ENCODE peak calls at places on chromosomes 11 and 22, in seven cellular contexts. Z, R, C, P, T, S and X are unnamed samples.

GRCh38 chr11:13405220-13405619 is 57.8 kb downstream of the BTBD10 start:
- DNase-seq in C (no peak), S (no peak), R (no peak), Z (no peak), T (no peak), P (no peak), X (no peak)

GRCh38 chr11:95363189-95363588 is 132.2 kb upstream of the SESN3 start:
- DNase-seq in Z (no peak), C (no peak), T (no peak), P (no peak), S (no peak), R (no peak), X (no peak)

GRCh38 chr11:60910281-60910687 is 3.7 kb upstream of the TMEM109 start:
- DNase-seq in Z (no peak), T (peak), P (no peak), R (no peak), C (no peak), S (no peak), X (no peak)

GRCh38 chr11:118441770-118442169 is 5.5 kb downstream of the KMT2A start:
- DNase-seq in P (no peak), Z (no peak), R (no peak), S (no peak), T (no peak), C (no peak), X (peak)

GRCh38 chr22:10741210-10741609 is 4786.8 kb upstream of the OR11H1 start:
- DNase-seq in P (no peak), T (no peak), C (no peak), R (no peak), S (peak), Z (no peak), X (no peak)

GRCh38 chr11:115364892-115365291 is 139.3 kb downstream of the CADM1 start:
- DNase-seq in C (no peak), T (no peak), R (no peak), Z (no peak), P (no peak), S (no peak), X (no peak)

GRCh38 chr22:31139866-31140716 is at the start of gene PLA2G3:
- DNase-seq in P (peak), Z (peak), R (peak), T (no peak), S (peak), C (no peak), X (peak)

GRCh38 chr11:16511109-16511806 is 154.9 kb upstream of the SOX6 start:
- DNase-seq in P (no peak), R (no peak), S (no peak), C (no peak), Z (no peak), T (no peak), X (no peak)

GRCh38 chr11:117735350-117735977 is 61.6 kb downstream of the DSCAML1 start:
- DNase-seq in Z (no peak), C (no peak), R (no peak), T (no peak), P (no peak), S (no peak), X (no peak)

GRCh38 chr11:134760307-134760706 is 348.3 kb upstream of the B3GAT1 start:
- DNase-seq in Z (no peak), R (no peak), C (no peak), P (no peak), T (no peak), S (no peak), X (no peak)

GRCh38 chr11:5679811-5680210 is 5.1 kb downstream of the TRIM5 start:
- DNase-seq in Z (no peak), T (no peak), P (no peak), C (no peak), S (no peak), R (no peak), X (no peak)

GRCh38 chr11:115269193-115269592 is 235.0 kb downstream of the CADM1 start:
- DNase-seq in T (no peak), S (no peak), P (no peak), C (no peak), Z (no peak), R (no peak), X (no peak)

GRCh38 chr22:39314251-39314971 is 5.0 kb downstream of the RPL3 start:
- DNase-seq in S (no peak), R (no peak), P (no peak), C (no peak), Z (no peak), T (no peak), X (no peak)

GRCh38 chr11:84232511-84232910 is 946.3 kb upstream of the CCDC90B start:
- DNase-seq in T (no peak), P (no peak), R (no peak), S (no peak), Z (no peak), C (no peak), X (no peak)

GRCh38 chr11:36818410-36818809 is 220.4 kb upstream of the RAG2 start:
- DNase-seq in T (no peak), Z (no peak), S (peak), C (peak), R (no peak), P (no peak), X (peak)

GRCh38 chr11:120532511-120533196 is 21.1 kb downstream of the GRIK4 start:
- DNase-seq in Z (no peak), C (no peak), S (no peak), R (no peak), T (no peak), P (peak), X (no peak)

GRCh38 chr11:61266602-61267001 is 25.6 kb downstream of the PGA5 start:
- DNase-seq in P (no peak), T (no peak), C (no peak), R (no peak), Z (peak), S (no peak), X (no peak)

GRCh38 chr11:69391192-69392103 is 90.0 kb upstream of the LINC01488 start:
- DNase-seq in T (no peak), S (no peak), Z (no peak), P (no peak), C (no peak), R (no peak), X (no peak)

GRCh38 chr11:116725434-116726221 is 47.2 kb downstream of the BUD13 start:
- DNase-seq in T (no peak), S (no peak), P (no peak), R (no peak), Z (no peak), C (no peak), X (no peak)

GRCh38 chr22:25099202-25099601 is 100.5 kb upstream of the CRYBB3 start:
- DNase-seq in C (no peak), S (no peak), P (no peak), R (no peak), Z (no peak), T (no peak), X (no peak)

GRCh38 chr11:18392434-18393321 is 1.7 kb upstream of the LDHA start:
- DNase-seq in P (no peak), Z (no peak), S (no peak), R (no peak), T (no peak), C (no peak), X (no peak)

GRCh38 chr22:36331912-36332622 is 55.7 kb downstream of the MYH9 start:
- DNase-seq in R (no peak), T (peak), P (no peak), C (no peak), S (peak), Z (no peak), X (no peak)

GRCh38 chr11:125724125-125724524 is 22.0 kb upstream of the PATE1 start:
- DNase-seq in Z (no peak), T (no peak), P (peak), S (no peak), R (no peak), C (peak), X (peak)

GRCh38 chr22:43831561-43832392 is 19.7 kb upstream of the EFCAB6 start:
- DNase-seq in S (no peak), R (no peak), T (no peak), Z (no peak), P (no peak), C (no peak), X (no peak)

GRCh38 chr22:44660051-44660830 is 41.8 kb upstream of the PRR5 start:
- DNase-seq in T (no peak), Z (no peak), S (peak), P (no peak), C (no peak), R (no peak), X (no peak)

GRCh38 chr22:48555606-48556005 is 1272.1 kb downstream of the BRD1 start:
- DNase-seq in Z (no peak), P (no peak), R (no peak), T (no peak), C (no peak), S (no peak), X (no peak)

GRCh38 chr11:102451693-102452460 is 688 bp downstream of the TMEM123 start:
- DNase-seq in Z (peak), R (no peak), T (no peak), S (peak), P (peak), C (no peak), X (peak)

GRCh38 chr11:129880311-129880710 is 15.1 kb downstream of the NFRKB start:
- DNase-seq in T (no peak), S (no peak), C (no peak), R (no peak), Z (no peak), P (no peak), X (no peak)

GRCh38 chr22:49201046-49201970 is 626.4 kb downstream of the BRD1 start:
- DNase-seq in P (no peak), C (no peak), S (no peak), T (no peak), R (no peak), Z (no peak), X (no peak)

GRCh38 chr11:86341382-86341781 is 33.3 kb upstream of the CCDC81 start:
- DNase-seq in S (no peak), T (no peak), R (no peak), C (no peak), P (no peak), Z (no peak), X (no peak)

GRCh38 chr11:126139541-126140091 is 71.8 kb downstream of the RPUSD4 start:
- DNase-seq in C (no peak), S (no peak), P (no peak), T (no peak), Z (no peak), R (no peak), X (no peak)

GRCh38 chr11:70584786-70585545 is 186.6 kb downstream of the CTTN start:
- DNase-seq in P (no peak), C (no peak), S (no peak), Z (no peak), T (no peak), R (no peak), X (no peak)

GRCh38 chr22:42316988-42317387 is 46.5 kb upstream of the TCF20 start:
- DNase-seq in T (no peak), P (no peak), R (no peak), C (no peak), Z (peak), S (no peak), X (no peak)

GRCh38 chr11:75445315-75445953 is 12.4 kb upstream of the KLHL35 start:
- DNase-seq in C (peak), T (peak), P (peak), R (no peak), S (peak), Z (peak), X (peak)

GRCh38 chr11:72583616-72584292 is 90.5 kb downstream of the PDE2A start:
- DNase-seq in T (no peak), R (no peak), Z (no peak), S (no peak), P (no peak), C (no peak), X (no peak)

GRCh38 chr11:72585762-72586590 is 88.2 kb downstream of the PDE2A start:
- DNase-seq in C (peak), P (peak), T (peak), Z (peak), R (no peak), S (peak), X (peak)

GRCh38 chr11:72584933-72585597 is 89.2 kb downstream of the PDE2A start:
- DNase-seq in S (no peak), Z (no peak), C (no peak), P (no peak), T (no peak), R (no peak), X (no peak)

GRCh38 chr11:72583177-72583553 is 91.1 kb downstream of the PDE2A start:
- DNase-seq in P (no peak), S (no peak), R (no peak), T (no peak), C (no peak), Z (no peak), X (no peak)

GRCh38 chr11:72584293-72584921 is 89.8 kb downstream of the PDE2A start:
- DNase-seq in P (no peak), T (no peak), C (no peak), S (no peak), Z (peak), R (no peak), X (no peak)
- TF ChIP-seq JUND in P (no peak), T (no peak), C (no peak), S (no peak), Z (no peak), R (no peak), X (no peak)

GRCh38 chr11:68043349-68044144 is 4.7 kb downstream of the TCIRG1 start:
- DNase-seq in S (peak), C (no peak), Z (peak), P (no peak), R (no peak), T (no peak), X (no peak)

GRCh38 chr11:68043029-68043348 is 4.2 kb downstream of the TCIRG1 start:
- DNase-seq in C (no peak), P (no peak), Z (peak), S (peak), T (no peak), R (no peak), X (no peak)

GRCh38 chr11:68044145-68044813 is 5.5 kb downstream of the TCIRG1 start:
- DNase-seq in Z (no peak), C (no peak), P (no peak), S (peak), T (no peak), R (no peak), X (no peak)

GRCh38 chr11:68045900-68046299 is 7.1 kb downstream of the TCIRG1 start:
- DNase-seq in Z (no peak), T (no peak), C (no peak), R (no peak), S (no peak), P (no peak), X (no peak)

DNA sequence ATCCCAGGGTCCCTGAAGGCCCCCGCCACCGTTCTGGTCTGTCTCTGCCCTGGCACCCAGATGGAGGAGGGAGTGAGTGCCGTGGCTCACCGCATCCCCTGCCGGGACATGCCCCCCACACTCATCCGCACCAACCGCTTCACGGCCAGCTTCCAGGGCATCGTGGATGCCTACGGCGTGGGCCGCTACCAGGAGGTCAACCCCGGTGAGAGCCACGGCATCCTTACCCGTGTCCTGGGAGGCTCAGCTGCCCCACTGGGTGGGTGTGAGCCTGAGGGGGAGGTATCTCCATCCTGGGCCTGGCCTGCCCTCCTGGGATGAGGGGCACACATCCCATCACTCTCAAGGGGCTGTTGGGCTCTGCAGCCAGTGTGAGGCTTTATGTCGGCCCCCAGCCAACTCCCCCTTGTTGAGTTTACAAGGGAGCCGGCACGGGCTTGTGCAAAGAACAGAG is 6.1 kb downstream of the TCIRG1 start:
- DNase-seq in T (no peak), S (peak), C (no peak), R (no peak), Z (no peak), P (no peak), X (no peak)
- TF ChIP-seq JUND in T (no peak), S (no peak), C (no peak), R (no peak), Z (no peak), P (no peak), X (no peak)

GRCh38 chr11:74018331-74019005 is 9.6 kb upstream of the UCP3 start:
- DNase-seq in Z (no peak), C (no peak), R (no peak), S (no peak), P (peak), T (no peak), X (no peak)
- TF ChIP-seq JUND in Z (no peak), C (no peak), R (no peak), S (no peak), P (peak), T (no peak), X (no peak)

GRCh38 chr11:110026823-110027626 is 66.2 kb upstream of the ZC3H12C start:
- DNase-seq in R (no peak), S (no peak), Z (no peak), T (peak), P (no peak), C (no peak), X (no peak)

GRCh38 chr11:110031171-110031570 is 62.0 kb upstream of the ZC3H12C start:
- DNase-seq in C (no peak), T (no peak), S (no peak), R (no peak), P (no peak), Z (no peak), X (no peak)

GRCh38 chr11:110028904-110029303 is 64.3 kb upstream of the ZC3H12C start:
- DNase-seq in Z (no peak), T (peak), C (no peak), S (no peak), P (no peak), R (no peak), X (no peak)

GRCh38 chr11:110029714-110030113 is 63.5 kb upstream of the ZC3H12C start:
- DNase-seq in C (no peak), S (no peak), Z (no peak), R (no peak), T (no peak), P (no peak), X (no peak)

GRCh38 chr11:110027627-110028371 is 65.4 kb upstream of the ZC3H12C start:
- DNase-seq in T (peak), R (no peak), S (no peak), Z (no peak), C (no peak), P (no peak), X (no peak)
- TF ChIP-seq JUND in T (no peak), R (no peak), S (no peak), Z (no peak), C (no peak), P (no peak), X (no peak)

GRCh38 chr11:35174666-35175065 is 35.7 kb downstream of the CD44 start:
- DNase-seq in S (no peak), R (no peak), Z (no peak), C (no peak), P (no peak), T (no peak), X (no peak)
- TF ChIP-seq JUND in S (peak), R (no peak), Z (no peak), C (no peak), P (no peak), T (no peak), X (no peak)

GRCh38 chr11:65653229-65654225 is 9.2 kb downstream of the RELA start:
- DNase-seq in Z (no peak), C (no peak), S (no peak), T (no peak), P (peak), R (no peak), X (no peak)
- TF ChIP-seq JUND in Z (no peak), C (no peak), S (no peak), T (no peak), P (no peak), R (no peak), X (no peak)

DNA sequence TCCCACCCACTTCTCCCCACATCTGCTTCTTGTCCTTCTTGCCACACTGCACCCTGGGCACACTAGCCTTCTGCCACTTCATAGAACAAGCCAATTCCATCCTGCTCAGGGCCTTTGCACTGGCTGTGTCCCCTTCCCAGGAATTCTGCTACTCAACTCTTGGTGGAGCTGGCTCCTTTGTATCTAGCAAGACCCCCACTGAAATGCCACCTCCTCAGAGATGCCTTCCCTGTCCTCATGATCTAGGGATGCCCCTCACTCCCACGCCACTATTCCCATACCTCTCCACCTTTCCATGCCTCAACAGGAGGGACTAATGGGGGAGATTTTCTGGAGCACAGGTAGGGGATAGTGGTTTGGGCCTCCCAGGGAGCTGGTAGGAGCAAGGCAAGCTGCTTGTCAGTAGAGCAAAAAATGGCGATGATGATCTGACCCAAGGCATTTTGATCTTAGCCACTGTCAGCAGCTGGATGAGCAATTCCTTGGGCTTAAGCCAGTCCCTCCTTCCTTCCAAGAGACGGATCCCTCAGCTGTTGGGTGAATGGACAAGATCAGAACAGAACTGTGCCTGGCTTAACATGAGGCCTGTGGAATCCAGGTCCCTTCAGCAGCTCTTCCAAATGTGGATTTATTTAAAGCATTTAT is 4.1 kb upstream of the PRDM11 start:
- DNase-seq in P (no peak), T (no peak), C (no peak), R (no peak), Z (no peak), S (no peak), X (no peak)
- TF ChIP-seq JUND in P (no peak), T (no peak), C (no peak), R (no peak), Z (no peak), S (no peak), X (no peak)

GRCh38 chr22:22879675-22880029 is 8.0 kb upstream of the IGLL5 start:
- DNase-seq in T (no peak), C (no peak), P (no peak), S (no peak), R (no peak), Z (no peak), X (no peak)

GRCh38 chr22:22877523-22878210 is 9.9 kb upstream of the IGLL5 start:
- DNase-seq in T (no peak), Z (no peak), P (peak), S (peak), R (no peak), C (peak), X (peak)

GRCh38 chr22:22878801-22879674 is 8.6 kb upstream of the IGLL5 start:
- DNase-seq in S (no peak), R (no peak), Z (peak), C (no peak), P (no peak), T (no peak), X (no peak)

GRCh38 chr22:22880645-22881044 is 7.0 kb upstream of the IGLL5 start:
- DNase-seq in S (no peak), P (no peak), Z (peak), C (no peak), T (no peak), R (no peak), X (no peak)

DNA sequence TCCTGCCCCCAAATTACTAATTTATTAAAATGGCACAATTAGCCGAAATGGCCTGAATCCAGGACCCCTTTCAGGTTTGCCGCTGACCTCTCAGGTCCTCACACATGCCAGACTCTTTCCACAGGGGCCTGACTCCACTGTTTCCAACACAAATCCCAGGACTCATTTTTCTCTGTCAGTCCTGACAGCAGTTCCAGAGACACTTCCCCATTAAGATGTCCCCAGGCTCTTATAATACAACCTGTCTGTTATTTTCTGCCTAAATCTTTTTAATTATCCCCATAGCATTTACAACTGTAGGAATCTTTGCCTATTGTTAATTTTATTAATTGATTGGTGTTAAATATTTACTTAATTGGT is 9.4 kb upstream of the IGLL5 start:
- DNase-seq in C (no peak), Z (peak), S (no peak), P (no peak), R (no peak), T (no peak), X (no peak)
- TF ChIP-seq JUND in C (no peak), Z (no peak), S (no peak), P (no peak), R (no peak), T (no peak), X (no peak)